ENCODE peak calls at places on chromosomes 4 and X, in seven cellular contexts. M is activated CD4-positive, alpha-beta T cell treated with anti-CD3 and anti-CD28 coated beads, Interleukin-2, amount 50 U/mL, for 24 hours; N is transverse colon; P is stimulated activated naive CD8-positive, alpha-beta T cell treated with anti-CD3 and anti-CD28 coated beads, Interleukin-15, Interleukin-2, amounts not matched to agents 100 U/mL and 50 U/mL, for 24 hours; V is MCF 10A; Z is GM23338; U is NCI-H1092. R is an unnamed sample.

GRCh38 chr4:16056681-16057400 is 27.0 kb downstream of the PROM1 start:
- DNase-seq in Z (no peak), N (no peak), V (no peak), M (no peak), U (peak; percentile 67), P (no peak), R (no peak)

GRCh38 chr4:1295405-1296055 is 5.8 kb downstream of the MAEA start:
- DNase-seq in Z (no peak), U (no peak), V (no peak), N (no peak), M (no peak), P (no peak), R (no peak)

GRCh38 chr4:42478941-42479340 is 81.7 kb downstream of the SHISA3 start:
- DNase-seq in M (no peak), P (no peak), N (no peak), U (no peak), V (no peak), Z (no peak), R (no peak)

GRCh38 chrX:23292979-23293651 is 41.5 kb upstream of the PTCHD1 start:
- DNase-seq in M (no peak), Z (peak; percentile 3), N (no peak), V (peak; percentile 5), P (no peak), U (no peak), R (no peak)

GRCh38 chrX:48514868-48515460 is 6.2 kb downstream of the PORCN start:
- DNase-seq in V (no peak), Z (no peak), U (no peak), P (no peak), M (no peak), N (no peak), R (no peak)

GRCh38 chr4:108369035-108369655 is 200.4 kb upstream of the LEF1 start:
- DNase-seq in M (no peak), P (no peak), Z (no peak), U (no peak), N (no peak), V (no peak), R (no peak)

GRCh38 chrX:54930291-54931049 is 9.8 kb downstream of the TRO start:
- DNase-seq in P (no peak), M (no peak), Z (no peak), U (no peak), V (no peak), N (no peak), R (no peak)

GRCh38 chr4:94480362-94480951 is 28.7 kb downstream of the PDLIM5 start:
- DNase-seq in N (no peak), M (no peak), V (no peak), P (no peak), U (no peak), Z (no peak), R (no peak)

GRCh38 chrX:66200050-66200664 is 36.1 kb downstream of the HEPH start:
- DNase-seq in P (no peak), U (no peak), M (no peak), Z (no peak), V (no peak), N (no peak), R (no peak)